ENCODE peak calls at places on chromosomes 4 and X, in six cellular contexts. D is activated CD4-positive, alpha-beta T cell treated with anti-CD3 and anti-CD28 coated beads for 4 hours; P is NCI-H1436; L is choroid plexus epithelial cell; U is ACHN; I is islet precursor cell. S is an unnamed sample.
A peak's percentile ranks its signal among the peaks of the same experiment; 100 is the strongest.

GRCh38 chrX:38807873-38808272 is 6.6 kb downstream of the MID1IP1 start:
- DNase-seq in U (no peak), D (no peak), P (no peak), L (peak; percentile 39), I (no peak), S (no peak)

GRCh38 chr4:78644744-78645330 is 93.3 kb downstream of the ANXA3 start:
- DNase-seq in D (peak; percentile 26), P (peak; percentile 45), I (peak; percentile 67), U (peak; percentile 84), L (peak; percentile 92), S (peak; percentile 79)

GRCh38 chrX:107029752-107030151 is 29.7 kb upstream of the MORC4 start:
- DNase-seq in D (no peak), I (no peak), L (no peak), U (no peak), P (no peak), S (no peak)

GRCh38 chrX:136261316-136261715 is 10.1 kb upstream of the MAP7D3 start:
- DNase-seq in P (no peak), U (no peak), D (no peak), I (no peak), L (no peak), S (peak; percentile 26)

GRCh38 chr4:165953181-165953580 is 80.1 kb downstream of the TLL1 start:
- DNase-seq in I (no peak), D (no peak), P (no peak), L (no peak), U (no peak), S (no peak)

GRCh38 chr4:145773581-145774234 is 93.8 kb downstream of the C4orf51 start:
- DNase-seq in L (no peak), I (no peak), U (no peak), P (no peak), D (no peak), S (no peak)

GRCh38 chr4:185202984-185203379 is 818 bp downstream of the CFAP97 start:
- DNase-seq in D (no peak), P (no peak), U (no peak), L (no peak), I (no peak), S (no peak)

GRCh38 chrX:150690126-150690525 is 3.1 kb upstream of the MTMR1 start:
- DNase-seq in I (no peak), L (peak; percentile 96), P (no peak), U (peak; percentile 80), D (no peak), S (peak; percentile 92)

S was measured in HCEC 1CT.